ENCODE peak calls at places on chromosomes 12 and 14, in five cellular contexts. P is PC-3; W is activated CD8-positive, alpha-beta memory T cell treated with anti-CD3 and anti-CD28 coated beads for 48 hours; X is T follicular helper cell; U is stimulated activated CD4-positive, alpha-beta T cell treated with anti-CD3 and anti-CD28 coated beads, Interleukin-2, amount 100 ng/mL, for 48 hours. A is an unnamed sample.

GRCh38 chr14:100067971-100068959 is 3.0 kb downstream of the EVL start:
- DNase-seq in P (peak), W (peak), X (peak), U (peak), A (peak)

GRCh38 chr14:36222952-36223468 is 46.5 kb upstream of the PTCSC3 start:
- DNase-seq in P (no peak), W (no peak), X (no peak), U (no peak), A (no peak)

GRCh38 chr12:113407931-113408585 is 4.4 kb upstream of the SDS start:
- DNase-seq in P (peak), W (no peak), X (no peak), U (no peak), A (no peak)

GRCh38 chr14:92844220-92844619 is 50.1 kb downstream of the GOLGA5 start:
- DNase-seq in P (peak), W (no peak), X (no peak), U (peak), A (no peak)

GRCh38 chr12:12979151-12979550 is 20.9 kb downstream of the HEBP1 start:
- DNase-seq in P (no peak), W (no peak), X (no peak), U (no peak), A (no peak)

GRCh38 chr12:55704824-55705780 is 2.6 kb downstream of the ITGA7 start:
- DNase-seq in P (no peak), W (no peak), X (no peak), U (no peak), A (no peak)

GRCh38 chr14:101736585-101736984 is 24.9 kb upstream of the PPP2R5C start:
- DNase-seq in P (no peak), W (no peak), X (no peak), U (no peak), A (no peak)

GRCh38 chr12:94427520-94428381 is 31.9 kb downstream of the CEP83 start:
- DNase-seq in P (no peak), W (no peak), X (no peak), U (no peak), A (peak)

GRCh38 chr12:5568325-5568981 is 136.5 kb downstream of the NTF3 start:
- DNase-seq in P (no peak), W (no peak), X (no peak), U (no peak), A (no peak)

GRCh38 chr14:100375963-100376735 is 53.0 kb downstream of the SLC25A47 start:
- DNase-seq in P (peak), W (peak), X (peak), U (peak), A (peak)

GRCh38 chr12:131903270-131904255 is 9.1 kb downstream of the ULK1 start:
- DNase-seq in P (no peak), W (no peak), X (no peak), U (no peak), A (no peak)

GRCh38 chr12:101338087-101338486 is 58.2 kb downstream of the UTP20 start:
- DNase-seq in P (no peak), W (no peak), X (no peak), U (no peak), A (no peak)

GRCh38 chr12:47408171-47408871 is 297.5 kb downstream of the RPAP3 start:
- DNase-seq in P (peak), W (no peak), X (peak), U (no peak), A (peak)

GRCh38 chr14:104224516-104225281 is 86.3 kb downstream of the KIF26A start:
- DNase-seq in P (no peak), W (peak), X (no peak), U (peak), A (no peak)